ENCODE peak calls at places on chromosomes 11 and 22, in four cellular contexts. O is H1, P is HepG2, N is GM12878. L is an unnamed sample.

GRCh38 chr11:70169632-70170031 is 33.5 kb upstream of the FADD start:
- DNase-seq in O (no peak), P (no peak), N (no peak), L (no peak)

GRCh38 chr11:80495116-80495515 is 1054.3 kb upstream of the TENM4 start:
- DNase-seq in O (no peak), P (no peak), N (no peak), L (no peak)

GRCh38 chr11:15806217-15806616 is 550.1 kb downstream of the SOX6 start:
- DNase-seq in O (no peak), P (no peak), N (no peak), L (no peak)

GRCh38 chr11:40104941-40105550 is 1354.4 kb downstream of the LRRC4C start:
- DNase-seq in O (no peak), P (no peak), N (no peak), L (no peak)

GRCh38 chr11:93330446-93330984 is at the start of gene DEUP1:
- DNase-seq in O (peak; percentile 82), P (no peak), N (no peak), L (peak; percentile 85)

GRCh38 chr11:8095356-8095755 is 14.3 kb downstream of the TUB start:
- DNase-seq in O (no peak), P (no peak), N (no peak), L (no peak)

GRCh38 chr11:88266157-88266556 is 71.4 kb downstream of the CTSC start:
- DNase-seq in O (no peak), P (no peak), N (no peak), L (no peak)

GRCh38 chr11:8325905-8326304 is 62.2 kb upstream of the LMO1 start:
- DNase-seq in O (no peak), P (no peak), N (no peak), L (no peak)

GRCh38 chr11:614583-615452 is 932 bp downstream of the IRF7 start:
- DNase-seq in O (peak; percentile 66), P (no peak), N (no peak), L (no peak)

GRCh38 chr11:13535819-13536218 is 40.0 kb upstream of the PTH start:
- DNase-seq in O (no peak), P (peak; percentile 6), N (no peak), L (peak; percentile 28)

GRCh38 chr11:47448566-47449427 is at the start of gene RAPSN:
- DNase-seq in O (no peak), P (no peak), N (no peak), L (no peak)

GRCh38 chr22:27732391-27732790 is 69.2 kb downstream of the MN1 start:
- DNase-seq in O (no peak), P (no peak), N (no peak), L (no peak)

GRCh38 chr11:48107188-48107704 is 109.4 kb upstream of the OR4B1 start:
- DNase-seq in O (no peak), P (no peak), N (peak; percentile 66), L (no peak)

GRCh38 chr11:76577921-76578654 is 92.5 kb downstream of the LRRC32 start:
- DNase-seq in O (no peak), P (no peak), N (no peak), L (no peak)

DNA sequence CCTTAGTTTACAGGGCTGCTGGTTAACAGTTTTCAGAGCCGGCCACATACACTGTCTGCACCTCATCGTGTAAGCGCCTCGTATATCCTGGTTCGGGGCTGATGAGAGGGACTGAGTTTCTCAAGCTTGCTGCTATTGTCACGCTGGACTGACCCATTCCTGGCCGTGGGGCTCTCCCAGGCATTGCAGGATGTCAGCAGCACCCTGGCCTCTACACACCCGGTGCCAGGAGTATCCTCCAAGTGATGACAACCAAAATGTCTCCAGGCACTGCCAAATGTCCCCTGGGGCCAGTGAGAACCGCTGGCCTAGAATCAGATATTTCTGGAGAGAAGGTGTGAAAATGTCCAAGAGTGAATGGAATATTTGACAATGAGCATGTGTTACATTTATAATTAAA is 82.8 kb downstream of the ST3GAL4 start:
- DNase-seq in O (no peak), P (no peak), N (no peak), L (no peak)
- TF ChIP-seq HDAC6 in O (no peak), P (no peak), N (no peak), L (no peak)

DNA sequence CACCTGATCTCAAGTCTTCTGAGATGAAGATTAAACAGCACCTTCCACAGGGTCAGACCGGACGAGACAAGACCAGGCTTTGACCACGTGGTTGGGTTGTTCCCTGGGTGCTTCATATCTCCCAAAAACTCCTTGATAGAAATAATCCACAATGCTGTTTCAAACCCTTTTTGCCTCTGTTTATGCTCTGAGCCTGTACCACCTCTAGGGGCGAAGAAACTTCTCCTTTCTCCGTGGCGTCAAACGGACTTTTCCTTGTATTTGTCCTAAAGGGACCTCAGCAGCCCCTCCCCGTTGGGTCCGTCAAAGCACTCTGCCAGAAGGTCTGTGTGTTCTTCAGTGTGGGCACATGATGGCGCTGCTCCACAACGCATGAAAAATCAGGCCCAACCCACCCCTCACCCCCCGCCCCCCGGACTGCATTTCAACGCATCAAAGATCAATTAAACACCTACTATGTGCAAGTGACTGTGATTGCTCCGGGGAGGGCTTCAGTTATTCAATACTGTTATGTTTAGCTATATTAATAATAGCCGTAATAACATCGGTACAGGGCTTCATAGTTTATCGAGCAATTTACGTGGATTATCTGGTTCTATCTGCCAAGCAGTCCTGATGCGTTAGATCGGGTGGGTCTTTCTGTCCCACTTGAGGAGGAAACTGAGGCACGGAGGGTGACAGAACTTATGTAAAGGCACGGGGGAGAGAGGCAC is 17.3 kb upstream of the EIF3D start:
- DNase-seq in O (peak; percentile 65), P (peak; percentile 48), N (no peak), L (peak; percentile 80)
- TF ChIP-seq HDAC6 in O (no peak), P (no peak), N (no peak), L (no peak)

GRCh38 chr11:24872912-24873311 is 376.1 kb downstream of the LUZP2 start:
- DNase-seq in O (no peak), P (no peak), N (no peak), L (no peak)
- TF ChIP-seq HDAC6 in O (no peak), P (no peak), N (no peak), L (no peak)

GRCh38 chr22:38034278-38034882 is 22.8 kb upstream of the PICK1 start:
- DNase-seq in O (peak; percentile 70), P (peak; percentile 50), N (peak; percentile 15), L (peak; percentile 82)

GRCh38 chr22:38034884-38035529 is 22.2 kb upstream of the PICK1 start:
- DNase-seq in O (no peak), P (no peak), N (no peak), L (no peak)

GRCh38 chr22:38031491-38031890 is 25.7 kb upstream of the PICK1 start:
- DNase-seq in O (no peak), P (no peak), N (no peak), L (no peak)

GRCh38 chr22:38033522-38034277 is 23.5 kb upstream of the PICK1 start:
- DNase-seq in O (no peak), P (no peak), N (no peak), L (peak; percentile 13)

GRCh38 chr22:38032681-38033521 is 24.3 kb upstream of the PICK1 start:
- DNase-seq in O (no peak), P (peak; percentile 51), N (no peak), L (no peak)
- TF ChIP-seq HDAC6 in O (no peak), P (no peak), N (no peak), L (no peak)

DNA sequence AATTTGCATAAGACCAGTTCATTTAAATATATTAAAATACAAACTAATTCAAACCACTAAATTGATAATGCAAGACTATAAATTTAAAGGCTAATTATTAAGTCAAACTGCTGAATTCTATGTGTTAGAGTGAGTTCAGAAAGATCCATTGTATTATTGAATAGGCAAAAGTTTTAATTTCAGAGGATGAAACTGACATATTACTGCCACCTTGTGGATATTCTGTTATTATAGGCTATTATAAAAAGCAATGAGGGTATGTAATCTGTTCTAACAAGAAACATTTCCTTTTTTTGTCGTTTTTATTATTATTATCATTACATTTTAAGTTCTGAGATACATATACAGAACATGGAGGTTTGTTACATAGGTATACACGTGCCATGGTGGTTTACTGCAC is 20.9 kb upstream of the NAALAD2 start:
- DNase-seq in O (no peak), P (no peak), N (no peak), L (no peak)
- TF ChIP-seq HDAC6 in O (no peak), P (no peak), N (no peak), L (no peak)

L was measured in K562.